ENCODE peak calls at places on chromosomes 12 and 14, in seven cellular contexts. One of them, this sample, is unnamed. For H3K4me1, the result is how much of the 10 kb centered on the place peaks cover.

GRCh38 chr12:75650100-75650499 is 138.7 kb upstream of the KRR1 start:
- DNase-seq in stomach: no peak
- DNase-seq in HCT116: no peak
- DNase-seq in CD8-positive, alpha-beta T cell: no peak
- DNase-seq in right lobe of liver: no peak
- DNase-seq in tibial artery: no peak
- DNase-seq in A549: no peak
- DNase-seq in this sample: no peak

GRCh38 chr14:101783260-101784016 is 21.9 kb downstream of the PPP2R5C start:
- DNase-seq in stomach: no peak
- DNase-seq in HCT116: no peak
- DNase-seq in CD8-positive, alpha-beta T cell: no peak
- DNase-seq in right lobe of liver: no peak
- DNase-seq in tibial artery: no peak
- DNase-seq in A549: no peak
- DNase-seq in this sample: no peak

GRCh38 chr12:15928870-15929571 is 17.9 kb downstream of the DERA start:
- DNase-seq in stomach: no peak
- DNase-seq in HCT116: no peak
- DNase-seq in CD8-positive, alpha-beta T cell: no peak
- DNase-seq in right lobe of liver: no peak
- DNase-seq in tibial artery: no peak
- DNase-seq in A549: no peak
- DNase-seq in this sample: no peak

GRCh38 chr12:95173392-95174251 is 43.6 kb downstream of the FGD6 start:
- DNase-seq in stomach: peak
- DNase-seq in HCT116: no peak
- DNase-seq in CD8-positive, alpha-beta T cell: no peak
- DNase-seq in right lobe of liver: peak
- DNase-seq in tibial artery: no peak
- DNase-seq in A549: peak
- DNase-seq in this sample: peak

GRCh38 chr14:69046468-69046867 is 67.4 kb upstream of the ACTN1 start:
- DNase-seq in stomach: peak
- DNase-seq in HCT116: no peak
- DNase-seq in CD8-positive, alpha-beta T cell: no peak
- DNase-seq in right lobe of liver: peak
- DNase-seq in tibial artery: peak
- DNase-seq in A549: no peak
- DNase-seq in this sample: no peak

GRCh38 chr14:50364792-50365191 is 31.9 kb downstream of the CDKL1 start:
- DNase-seq in stomach: no peak
- DNase-seq in HCT116: peak
- DNase-seq in CD8-positive, alpha-beta T cell: no peak
- DNase-seq in right lobe of liver: no peak
- DNase-seq in tibial artery: no peak
- DNase-seq in A549: no peak
- DNase-seq in this sample: no peak

GRCh38 chr12:131211279-131211938 is 257.7 kb downstream of the ADGRD1 start:
- DNase-seq in stomach: no peak
- DNase-seq in HCT116: no peak
- DNase-seq in CD8-positive, alpha-beta T cell: no peak
- DNase-seq in right lobe of liver: no peak
- DNase-seq in tibial artery: peak
- DNase-seq in A549: no peak
- DNase-seq in this sample: no peak

GRCh38 chr14:36756221-36756620 is 94.6 kb downstream of the PAX9 start:
- DNase-seq in stomach: no peak
- DNase-seq in HCT116: no peak
- DNase-seq in CD8-positive, alpha-beta T cell: no peak
- DNase-seq in right lobe of liver: no peak
- DNase-seq in tibial artery: no peak
- DNase-seq in A549: no peak
- DNase-seq in this sample: no peak

GRCh38 chr12:111424793-111425251 is 19.1 kb downstream of the SH2B3 start:
- DNase-seq in stomach: no peak
- DNase-seq in HCT116: no peak
- DNase-seq in CD8-positive, alpha-beta T cell: no peak
- DNase-seq in right lobe of liver: no peak
- DNase-seq in tibial artery: no peak
- DNase-seq in A549: no peak
- DNase-seq in this sample: no peak

GRCh38 chr14:50875359-50876090 is 3.7 kb downstream of the ABHD12B start:
- DNase-seq in stomach: no peak
- DNase-seq in HCT116: no peak
- DNase-seq in CD8-positive, alpha-beta T cell: peak
- DNase-seq in right lobe of liver: no peak
- DNase-seq in tibial artery: no peak
- DNase-seq in A549: no peak
- DNase-seq in this sample: no peak

GRCh38 chr14:92832137-92832700 is 38.1 kb downstream of the GOLGA5 start:
- DNase-seq in stomach: no peak
- DNase-seq in HCT116: no peak
- DNase-seq in CD8-positive, alpha-beta T cell: no peak
- DNase-seq in right lobe of liver: no peak
- DNase-seq in tibial artery: no peak
- DNase-seq in A549: no peak
- DNase-seq in this sample: no peak

GRCh38 chr12:105273601-105274000 is 37.6 kb upstream of the APPL2 start:
- DNase-seq in stomach: no peak
- DNase-seq in HCT116: no peak
- DNase-seq in CD8-positive, alpha-beta T cell: no peak
- DNase-seq in right lobe of liver: no peak
- DNase-seq in tibial artery: no peak
- DNase-seq in A549: no peak
- DNase-seq in this sample: peak

GRCh38 chr14:55386037-55386798 is 25.4 kb downstream of the ATG14 start:
- DNase-seq in stomach: no peak
- DNase-seq in HCT116: no peak
- DNase-seq in CD8-positive, alpha-beta T cell: no peak
- DNase-seq in right lobe of liver: no peak
- DNase-seq in tibial artery: no peak
- DNase-seq in A549: no peak
- DNase-seq in this sample: no peak

GRCh38 chr14:77058785-77059184 is 30.3 kb upstream of the IRF2BPL start:
- DNase-seq in stomach: no peak
- DNase-seq in HCT116: no peak
- DNase-seq in CD8-positive, alpha-beta T cell: no peak
- DNase-seq in right lobe of liver: no peak
- DNase-seq in tibial artery: no peak
- DNase-seq in A549: no peak
- DNase-seq in this sample: no peak

GRCh38 chr12:53010955-53011354 is 4.7 kb downstream of the EIF4B start:
- DNase-seq in stomach: no peak
- DNase-seq in HCT116: no peak
- DNase-seq in CD8-positive, alpha-beta T cell: no peak
- DNase-seq in right lobe of liver: no peak
- DNase-seq in tibial artery: no peak
- DNase-seq in A549: no peak
- DNase-seq in this sample: no peak

GRCh38 chr14:102824832-102825231 is 47.6 kb downstream of the TRAF3 start:
- DNase-seq in stomach: no peak
- DNase-seq in HCT116: no peak
- DNase-seq in CD8-positive, alpha-beta T cell: no peak
- DNase-seq in right lobe of liver: peak
- DNase-seq in tibial artery: no peak
- DNase-seq in A549: peak
- DNase-seq in this sample: peak

GRCh38 chr12:98373982-98374381 is 141.4 kb upstream of the TMPO start:
- DNase-seq in stomach: no peak
- DNase-seq in HCT116: no peak
- DNase-seq in CD8-positive, alpha-beta T cell: no peak
- DNase-seq in right lobe of liver: no peak
- DNase-seq in tibial artery: no peak
- DNase-seq in A549: peak
- DNase-seq in this sample: no peak

GRCh38 chr14:100879194-100879593 is 24.3 kb downstream of the RTL1 start:
- DNase-seq in stomach: no peak
- DNase-seq in HCT116: no peak
- DNase-seq in CD8-positive, alpha-beta T cell: no peak
- DNase-seq in right lobe of liver: no peak
- DNase-seq in tibial artery: no peak
- DNase-seq in A549: no peak
- DNase-seq in this sample: no peak

GRCh38 chr14:49497725-49498348 is 88.3 kb downstream of the RPS29 start:
- DNase-seq in stomach: no peak
- DNase-seq in HCT116: peak
- DNase-seq in CD8-positive, alpha-beta T cell: no peak
- DNase-seq in right lobe of liver: no peak
- DNase-seq in tibial artery: no peak
- DNase-seq in A549: peak
- DNase-seq in this sample: peak

GRCh38 chr14:105326891-105327694 is 12.5 kb downstream of the PACS2 start:
- DNase-seq in stomach: no peak
- DNase-seq in HCT116: no peak
- DNase-seq in CD8-positive, alpha-beta T cell: no peak
- DNase-seq in right lobe of liver: no peak
- DNase-seq in tibial artery: no peak
- DNase-seq in A549: no peak
- DNase-seq in this sample: no peak

GRCh38 chr12:75850751-75851462 is 180.7 kb downstream of the PHLDA1 start:
- DNase-seq in stomach: no peak
- DNase-seq in HCT116: no peak
- DNase-seq in CD8-positive, alpha-beta T cell: no peak
- DNase-seq in right lobe of liver: no peak
- DNase-seq in tibial artery: no peak
- DNase-seq in A549: peak
- DNase-seq in this sample: peak

GRCh38 chr14:104433401-104434213 is 146.0 kb upstream of the C14orf180 start:
- DNase-seq in stomach: peak
- DNase-seq in HCT116: no peak
- DNase-seq in CD8-positive, alpha-beta T cell: no peak
- DNase-seq in right lobe of liver: no peak
- DNase-seq in tibial artery: peak
- DNase-seq in A549: no peak
- DNase-seq in this sample: no peak

GRCh38 chr12:123363743-123364531 is 710 bp downstream of the SBNO1 start:
- DNase-seq in stomach: peak
- DNase-seq in HCT116: no peak
- DNase-seq in CD8-positive, alpha-beta T cell: peak
- DNase-seq in right lobe of liver: peak
- DNase-seq in tibial artery: peak
- DNase-seq in A549: peak
- DNase-seq in this sample: peak

GRCh38 chr12:62163368-62163767 is 96.8 kb upstream of the USP15 start:
- DNase-seq in stomach: no peak
- DNase-seq in HCT116: no peak
- DNase-seq in CD8-positive, alpha-beta T cell: no peak
- DNase-seq in right lobe of liver: no peak
- DNase-seq in tibial artery: no peak
- DNase-seq in A549: no peak
- DNase-seq in this sample: no peak

DNA sequence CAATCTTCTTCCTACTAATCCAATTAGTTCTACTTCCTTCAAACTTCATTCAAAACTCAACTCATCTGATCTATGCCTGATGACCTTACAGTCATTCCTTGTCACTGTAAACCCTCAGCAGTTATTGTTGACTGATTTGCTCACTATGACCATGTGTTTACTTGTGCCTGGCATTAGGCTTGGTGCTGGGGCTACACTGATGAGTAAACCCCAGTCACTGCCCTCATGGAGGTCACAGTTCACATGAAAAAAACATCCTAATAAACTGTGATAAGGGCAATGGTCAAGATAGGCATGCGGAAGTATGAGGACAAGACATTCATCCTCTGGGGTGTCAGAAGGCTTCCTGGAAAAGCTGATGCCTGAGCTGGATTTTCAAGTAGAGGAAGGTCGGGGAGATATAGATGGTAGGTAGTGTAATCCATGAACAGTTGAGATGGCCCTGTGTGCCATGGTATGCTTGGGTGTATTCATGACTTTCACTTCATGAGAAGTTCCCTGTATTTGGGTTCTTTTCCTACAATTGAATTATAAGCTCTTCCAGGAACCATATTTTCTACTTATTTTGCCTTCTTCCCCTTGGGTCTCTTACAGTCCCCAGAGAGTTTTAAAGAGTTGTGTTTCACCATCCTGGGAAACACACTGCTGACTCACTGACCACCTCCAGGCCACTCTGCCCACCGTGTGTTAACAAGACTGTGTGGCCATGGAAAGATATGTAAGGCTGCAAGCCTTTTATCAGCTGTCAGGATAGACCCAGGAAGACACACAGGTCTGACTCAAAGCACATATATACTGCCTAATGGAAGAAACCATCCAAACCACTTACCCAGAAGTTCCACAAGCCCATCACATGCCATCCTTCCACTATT is 38.7 kb upstream of the DUSP6 start:
- DNase-seq in stomach: no peak
- DNase-seq in HCT116: no peak
- DNase-seq in CD8-positive, alpha-beta T cell: no peak
- DNase-seq in right lobe of liver: peak
- DNase-seq in tibial artery: no peak
- DNase-seq in A549: peak
- DNase-seq in this sample: no peak
- H3K27ac ChIP-seq in stomach: peak
- H3K27ac ChIP-seq in HCT116: no peak
- H3K27ac ChIP-seq in CD8-positive, alpha-beta T cell: no peak
- H3K27ac ChIP-seq in right lobe of liver: peak
- H3K27ac ChIP-seq in tibial artery: no peak
- H3K27ac ChIP-seq in A549: peak
- H3K27ac ChIP-seq in this sample: no peak

DNA sequence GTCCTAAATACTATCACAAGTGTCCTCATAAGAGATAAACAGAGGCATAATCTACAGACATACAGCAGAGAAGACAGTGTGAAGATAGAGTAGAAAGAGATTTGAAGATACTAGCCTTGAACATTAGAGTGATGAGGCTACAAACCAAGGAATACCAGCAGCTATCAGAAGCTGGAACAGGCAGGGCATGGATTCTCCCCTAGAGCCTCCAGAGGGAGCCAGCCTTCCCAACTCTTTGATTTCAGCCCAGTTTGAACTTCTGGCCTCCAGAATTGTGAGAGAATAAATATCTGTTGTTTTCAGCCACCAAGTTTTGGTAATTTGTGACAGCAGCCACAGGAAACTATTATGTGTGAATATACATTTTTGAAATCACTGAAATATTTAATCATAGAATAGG is 47.2 kb downstream of the CCDC91 start:
- DNase-seq in stomach: no peak
- DNase-seq in HCT116: no peak
- DNase-seq in CD8-positive, alpha-beta T cell: no peak
- DNase-seq in right lobe of liver: no peak
- DNase-seq in tibial artery: no peak
- DNase-seq in A549: peak
- DNase-seq in this sample: no peak
- TF ChIP-seq CTCF in stomach: no peak
- TF ChIP-seq CTCF in HCT116: no peak
- TF ChIP-seq CTCF in CD8-positive, alpha-beta T cell: no peak
- TF ChIP-seq CTCF in right lobe of liver: peak
- TF ChIP-seq CTCF in tibial artery: no peak
- TF ChIP-seq CTCF in A549: no peak
- TF ChIP-seq CTCF in this sample: peak

GRCh38 chr12:13100610-13100881 is 2.9 kb downstream of the GSG1 start:
- DNase-seq in stomach: no peak
- DNase-seq in HCT116: no peak
- DNase-seq in CD8-positive, alpha-beta T cell: no peak
- DNase-seq in right lobe of liver: no peak
- DNase-seq in tibial artery: no peak
- DNase-seq in A549: no peak
- DNase-seq in this sample: no peak
- H3K4me1 ChIP-seq in stomach: half or more
- H3K4me1 ChIP-seq in HCT116: under half
- H3K4me1 ChIP-seq in CD8-positive, alpha-beta T cell: under half
- H3K4me1 ChIP-seq in right lobe of liver: under half
- H3K4me1 ChIP-seq in tibial artery: half or more
- H3K4me1 ChIP-seq in A549: half or more
- H3K4me1 ChIP-seq in this sample: under half

GRCh38 chr14:91249841-91250616 is 5.5 kb upstream of the GPR68 start:
- DNase-seq in stomach: no peak
- DNase-seq in HCT116: no peak
- DNase-seq in CD8-positive, alpha-beta T cell: no peak
- DNase-seq in right lobe of liver: no peak
- DNase-seq in tibial artery: no peak
- DNase-seq in A549: peak
- DNase-seq in this sample: no peak
- H3K27ac ChIP-seq in stomach: peak
- H3K27ac ChIP-seq in HCT116: no peak
- H3K27ac ChIP-seq in CD8-positive, alpha-beta T cell: peak
- H3K27ac ChIP-seq in right lobe of liver: no peak
- H3K27ac ChIP-seq in tibial artery: no peak
- H3K27ac ChIP-seq in A549: no peak
- H3K27ac ChIP-seq in this sample: no peak

This sample was measured in foreskin keratinocyte.